ENCODE peak calls at places on chromosomes 6 and 20, in eight cellular contexts. E is H1, O is WTC11, R is IMR-90, L is A549, B is SK-N-SH, W is K562, M is HepG2. Q is an unnamed sample.

GRCh38 chr20:59240006-59240405 is 60.4 kb upstream of the EDN3 start:
- DNase-seq in R (no peak), B (no peak), O (no peak), E (no peak), W (no peak), M (no peak), L (no peak), Q (no peak)

GRCh38 chr6:47413752-47414516 is 63.7 kb upstream of the CD2AP start:
- DNase-seq in E (no peak), W (peak; percentile 70), O (no peak), B (peak; percentile 45), M (peak; percentile 64), R (peak; percentile 69), L (no peak), Q (peak; percentile 60)

GRCh38 chr6:21244897-21245470 is 348.6 kb upstream of the SOX4 start:
- DNase-seq in E (no peak), B (peak; percentile 64), O (no peak), L (no peak), M (no peak), R (no peak), W (no peak), Q (no peak)

GRCh38 chr6:127515794-127516675 is 3.1 kb downstream of the MTCL3 start:
- DNase-seq in M (no peak), B (peak; percentile 92), W (peak; percentile 72), L (no peak), R (peak; percentile 55), E (peak; percentile 34), O (peak; percentile 75), Q (no peak)

GRCh38 chr6:52995913-52996685 is 1.0 kb upstream of the GSTA4 start:
- DNase-seq in E (peak; percentile 47), R (peak; percentile 91), L (peak; percentile 13), O (peak; percentile 42), W (no peak), M (peak; percentile 76), B (peak; percentile 20), Q (peak; percentile 51)

GRCh38 chr6:299050-299980 is 7.0 kb downstream of the DUSP22 start:
- DNase-seq in B (no peak), W (no peak), M (no peak), L (no peak), R (peak; percentile 40), E (no peak), O (no peak), Q (no peak)

GRCh38 chr6:3419624-3420272 is 37.1 kb downstream of the SLC22A23 start:
- DNase-seq in O (no peak), W (no peak), M (peak; percentile 87), R (peak; percentile 76), L (no peak), E (no peak), B (no peak), Q (no peak)

GRCh38 chr20:40868568-40869223 is 159.9 kb upstream of the TOP1 start:
- DNase-seq in M (no peak), B (no peak), R (peak; percentile 85), W (no peak), O (no peak), E (no peak), L (no peak), Q (no peak)

GRCh38 chr6:145816392-145816791 is 1.8 kb upstream of the FBXO30 start:
- DNase-seq in E (no peak), R (no peak), O (no peak), L (no peak), M (no peak), W (no peak), B (no peak), Q (no peak)

GRCh38 chr20:60095456-60095855 is 137.2 kb downstream of the CDH26 start:
- DNase-seq in E (no peak), W (no peak), M (no peak), R (no peak), B (no peak), O (no peak), L (no peak), Q (no peak)

GRCh38 chr6:45507156-45507555 is 129.4 kb upstream of the SUPT3H start:
- DNase-seq in M (no peak), E (no peak), R (peak; percentile 13), W (no peak), O (no peak), L (no peak), B (no peak), Q (no peak)

GRCh38 chr6:134416501-134417154 is 98.7 kb upstream of the SGK1 start:
- DNase-seq in O (no peak), R (peak; percentile 61), M (no peak), W (no peak), B (no peak), L (no peak), E (no peak), Q (no peak)

GRCh38 chr6:144104898-144105487 is 9.6 kb upstream of the SF3B5 start:
- DNase-seq in O (no peak), R (peak; percentile 79), M (peak; percentile 74), L (peak; percentile 44), W (peak; percentile 45), E (no peak), B (peak; percentile 44), Q (peak; percentile 53)

GRCh38 chr6:163133017-163133416 is 281.5 kb upstream of the QKI start:
- DNase-seq in L (no peak), W (peak; percentile 39), R (no peak), O (no peak), B (no peak), M (no peak), E (no peak), Q (no peak)

GRCh38 chr6:168716581-168716980 is 275.6 kb downstream of the SMOC2 start:
- DNase-seq in O (no peak), M (no peak), L (no peak), E (no peak), R (no peak), B (no peak), W (no peak), Q (no peak)

GRCh38 chr6:37868447-37868825 is 48.9 kb downstream of the ZFAND3 start:
- DNase-seq in M (no peak), O (no peak), E (no peak), W (no peak), L (no peak), R (peak; percentile 59), B (no peak), Q (no peak)

GRCh38 chr6:55758156-55758942 is 117.0 kb downstream of the BMP5 start:
- DNase-seq in R (peak; percentile 91), L (peak; percentile 8), M (peak; percentile 5), W (no peak), E (no peak), O (no peak), B (no peak), Q (no peak)

GRCh38 chr6:24274441-24275083 is 83.3 kb downstream of the DCDC2 start:
- DNase-seq in O (no peak), E (no peak), L (no peak), B (peak; percentile 8), R (peak; percentile 23), M (no peak), W (peak; percentile 19), Q (no peak)

GRCh38 chr20:6333110-6333509 is 210.3 kb upstream of the FERMT1 start:
- DNase-seq in E (no peak), O (no peak), M (no peak), B (no peak), W (no peak), R (no peak), L (no peak), Q (no peak)

GRCh38 chr20:10313701-10314100 is 95.1 kb downstream of the SNAP25 start:
- DNase-seq in L (no peak), O (no peak), W (no peak), E (no peak), M (no peak), R (peak; percentile 20), B (no peak), Q (no peak)
- TF ChIP-seq USF2 in L (no peak), O (no peak), W (no peak), E (no peak), M (no peak), R (no peak), B (no peak), Q (no peak)

GRCh38 chr6:136609878-136610706 is 59.9 kb upstream of the MAP7 start:
- DNase-seq in E (no peak), B (no peak), L (peak; percentile 83), O (no peak), W (peak; percentile 49), M (peak; percentile 46), R (peak; percentile 100), Q (no peak)
- TF ChIP-seq USF2 in E (no peak), B (no peak), L (no peak), O (no peak), W (no peak), M (no peak), R (no peak), Q (no peak)

GRCh38 chr6:39343461-39343870 is 21.0 kb upstream of the KCNK16 start:
- DNase-seq in M (no peak), B (no peak), L (no peak), E (no peak), W (no peak), O (no peak), R (no peak), Q (no peak)

GRCh38 chr6:39344821-39345280 is 22.3 kb upstream of the KCNK16 start:
- DNase-seq in R (no peak), E (no peak), L (no peak), W (no peak), B (no peak), O (peak; percentile 45), M (no peak), Q (no peak)

GRCh38 chr6:39341352-39341751 is 18.9 kb upstream of the KCNK16 start:
- DNase-seq in E (no peak), O (no peak), R (no peak), B (no peak), M (no peak), W (no peak), L (no peak), Q (no peak)

GRCh38 chr6:39341942-39342341 is 19.4 kb upstream of the KCNK16 start:
- DNase-seq in E (no peak), O (no peak), B (no peak), R (no peak), L (no peak), W (no peak), M (no peak), Q (no peak)

DNA sequence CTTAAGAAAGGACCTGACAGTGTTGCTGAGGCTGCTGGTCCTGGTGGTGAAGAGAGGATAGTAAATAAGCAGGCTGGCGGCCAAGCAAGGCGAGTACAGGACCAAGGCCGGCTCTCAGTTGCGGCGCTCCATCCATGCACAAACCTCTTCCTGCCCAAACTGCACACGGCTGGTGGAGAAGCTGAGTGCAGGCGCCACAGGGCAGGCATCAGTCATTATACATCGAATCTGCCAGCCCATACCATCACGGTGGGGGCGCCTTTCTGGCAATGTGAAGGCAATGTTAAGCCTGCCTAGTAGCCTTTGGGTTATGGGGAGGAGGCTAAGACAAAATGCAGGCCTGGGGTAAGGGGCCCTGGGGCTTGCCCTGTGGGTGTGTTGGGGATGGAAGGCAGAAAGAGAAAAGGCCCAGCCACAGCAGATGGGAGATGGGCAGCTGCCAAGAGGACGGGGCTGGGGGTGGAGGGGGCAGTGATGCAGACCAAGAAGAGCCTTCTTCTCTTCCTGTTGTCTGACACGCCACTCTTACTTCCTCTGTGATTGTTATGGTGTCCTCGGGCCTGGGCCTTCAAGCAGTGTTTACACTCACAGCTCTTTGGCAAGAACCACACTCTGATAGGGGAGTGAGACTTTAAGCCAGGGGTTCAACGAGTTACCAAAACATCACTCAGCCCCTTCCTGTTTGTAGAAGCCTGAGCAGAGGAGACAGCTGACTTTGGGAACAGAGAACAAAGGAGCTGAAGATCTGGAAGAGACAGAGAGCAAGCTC is 20.4 kb upstream of the KCNK16 start:
- DNase-seq in E (no peak), B (no peak), W (no peak), R (no peak), O (no peak), M (no peak), L (no peak), Q (no peak)
- TF ChIP-seq USF2 in E (no peak), B (no peak), W (no peak), R (no peak), O (no peak), M (no peak), L (no peak), Q (no peak)

GRCh38 chr6:87483929-87484328 is 11.2 kb downstream of the SLC35A1 start:
- DNase-seq in O (peak; percentile 86), W (peak; percentile 14), B (peak; percentile 12), L (no peak), E (peak; percentile 80), M (peak; percentile 13), R (peak; percentile 43), Q (no peak)
- TF ChIP-seq USF2 in O (no peak), W (no peak), B (no peak), L (no peak), E (no peak), M (no peak), R (no peak), Q (no peak)

Q was measured in GM12878.